ENCODE peak calls at places on chromosomes 6 and 20, in seven cellular contexts. M is GM12864, W is heart left ventricle, L is Calu3, T is prostate gland, Q is brain microvascular endothelial cell, H is left ventricle myocardium inferior. C is an unnamed sample.

GRCh38 chr20:32980131-32980941 is 23.9 kb downstream of the SUN5 start:
- DNase-seq in M (no peak), W (no peak), L (no peak), T (no peak), Q (no peak), H (no peak), C (no peak)

GRCh38 chr20:63309261-63310071 is 16.5 kb downstream of the COL20A1 start:
- DNase-seq in M (no peak), W (peak; percentile 50), L (peak; percentile 78), T (no peak), Q (no peak), H (peak; percentile 38), C (peak; percentile 76)

GRCh38 chr6:167721291-167721690 is 105.4 kb upstream of the AFDN start:
- DNase-seq in M (no peak), W (no peak), L (no peak), T (no peak), Q (no peak), H (no peak), C (no peak)

GRCh38 chr6:157954150-157955117 is 27.2 kb upstream of the SYNJ2 start:
- DNase-seq in M (no peak), W (no peak), L (peak; percentile 64), T (peak; percentile 64), Q (no peak), H (no peak), C (no peak)

GRCh38 chr6:50600280-50600679 is 113.0 kb upstream of the TFAP2D start:
- DNase-seq in M (no peak), W (no peak), L (no peak), T (no peak), Q (no peak), H (no peak), C (no peak)

GRCh38 chr6:39184906-39185580 is 44.2 kb downstream of the KCNK5 start:
- DNase-seq in M (no peak), W (no peak), L (peak; percentile 62), T (no peak), Q (no peak), H (no peak), C (no peak)

GRCh38 chr6:99467509-99468106 is 42.5 kb upstream of the PNISR start:
- DNase-seq in M (no peak), W (no peak), L (no peak), T (no peak), Q (no peak), H (no peak), C (peak; percentile 44)

GRCh38 chr6:78666764-78667163 is 200.6 kb upstream of the IRAK1BP1 start:
- DNase-seq in M (no peak), W (no peak), L (no peak), T (no peak), Q (no peak), H (no peak), C (no peak)

GRCh38 chr6:136969930-136970329 is 47.8 kb downstream of the SLC35D3 start:
- DNase-seq in M (no peak), W (no peak), L (no peak), T (no peak), Q (no peak), H (no peak), C (no peak)

GRCh38 chr6:109455502-109456282 is at the start of gene MICAL1:
- DNase-seq in M (peak; percentile 64), W (peak; percentile 77), L (peak; percentile 77), T (peak; percentile 41), Q (peak; percentile 38), H (peak; percentile 73), C (peak; percentile 86)

GRCh38 chr6:3261518-3261820 is 2.7 kb downstream of the PSMG4 start:
- DNase-seq in M (no peak), W (no peak), L (no peak), T (no peak), Q (no peak), H (no peak), C (no peak)

GRCh38 chr20:11553603-11554002 is 364.1 kb upstream of the BTBD3 start:
- DNase-seq in M (no peak), W (no peak), L (peak; percentile 6), T (no peak), Q (no peak), H (no peak), C (no peak)

GRCh38 chr20:21229163-21229562 is 74.0 kb upstream of the XRN2 start:
- DNase-seq in M (no peak), W (no peak), L (no peak), T (no peak), Q (no peak), H (no peak), C (no peak)

GRCh38 chr6:104705095-104705707 is 154.5 kb downstream of the HACE1 start:
- DNase-seq in M (no peak), W (peak; percentile 25), L (no peak), T (no peak), Q (peak; percentile 71), H (peak; percentile 22), C (no peak)

GRCh38 chr6:117613920-117614535 is 11.7 kb upstream of the GOPC start:
- DNase-seq in M (no peak), W (no peak), L (no peak), T (no peak), Q (no peak), H (no peak), C (no peak)

GRCh38 chr20:45592574-45593189 is 13.6 kb upstream of the WFDC8 start:
- DNase-seq in M (peak; percentile 29), W (no peak), L (peak; percentile 63), T (no peak), Q (peak; percentile 32), H (no peak), C (peak; percentile 37)
- TF ChIP-seq CTCF in M (peak; percentile 79), W (peak; percentile 38), L (peak; percentile 91), T (no peak), Q (peak; percentile 79), H (peak; percentile 50), C (peak; percentile 74)

GRCh38 chr6:31116661-31117385 is 2.2 kb downstream of the PSORS1C1 start:
- DNase-seq in M (no peak), W (peak; percentile 60), L (no peak), T (no peak), Q (peak; percentile 9), H (no peak), C (no peak)

GRCh38 chr6:31113861-31114539 is 600 bp upstream of the PSORS1C1 start:
- DNase-seq in M (no peak), W (no peak), L (no peak), T (no peak), Q (no peak), H (no peak), C (no peak)

GRCh38 chr6:31115941-31116560 is 1.5 kb downstream of the PSORS1C1 start:
- DNase-seq in M (no peak), W (no peak), L (no peak), T (no peak), Q (no peak), H (no peak), C (no peak)

GRCh38 chr6:31114540-31114876 is at the start of gene PSORS1C1:
- DNase-seq in M (no peak), W (peak; percentile 77), L (peak; percentile 90), T (peak; percentile 80), Q (peak; percentile 92), H (peak; percentile 89), C (no peak)

GRCh38 chr6:31114970-31115849 is 610 bp downstream of the PSORS1C1 start:
- DNase-seq in M (no peak), W (no peak), L (peak; percentile 73), T (peak; percentile 43), Q (peak; percentile 48), H (no peak), C (no peak)
- TF ChIP-seq CTCF in M (peak; percentile 16), W (peak; percentile 29), L (peak; percentile 47), T (no peak), Q (peak; percentile 63), H (peak; percentile 34), C (peak; percentile 12)

GRCh38 chr20:23115823-23116222 is 29.7 kb upstream of the CD93 start:
- DNase-seq in M (peak; percentile 16), W (no peak), L (no peak), T (no peak), Q (no peak), H (no peak), C (peak; percentile 56)

GRCh38 chr20:23112595-23112994 is 26.5 kb upstream of the CD93 start:
- DNase-seq in M (no peak), W (no peak), L (no peak), T (no peak), Q (no peak), H (no peak), C (no peak)

GRCh38 chr20:23114448-23114847 is 28.3 kb upstream of the CD93 start:
- DNase-seq in M (no peak), W (no peak), L (no peak), T (no peak), Q (no peak), H (no peak), C (no peak)

GRCh38 chr20:23111944-23112342 is 25.8 kb upstream of the CD93 start:
- DNase-seq in M (no peak), W (no peak), L (no peak), T (no peak), Q (no peak), H (no peak), C (no peak)

DNA sequence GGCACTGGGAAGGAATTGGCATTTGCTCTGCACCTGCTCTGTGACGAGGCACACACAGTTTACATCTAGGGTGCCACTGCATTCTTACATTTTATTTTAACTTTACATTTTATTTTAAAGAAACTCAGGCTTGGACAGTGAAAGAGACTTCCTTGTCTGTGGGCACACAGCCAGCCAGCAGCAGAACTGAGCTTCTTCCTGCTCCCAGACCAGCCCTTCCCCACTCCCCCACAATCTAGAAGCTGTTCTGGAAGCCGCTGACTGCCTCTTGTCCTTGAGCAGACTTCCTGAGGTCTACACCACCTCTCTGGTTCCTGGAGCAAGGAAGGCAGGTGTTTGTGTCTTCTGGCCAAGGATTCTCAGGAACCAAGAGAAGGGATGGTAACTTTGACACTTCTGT is 27.9 kb upstream of the CD93 start:
- DNase-seq in M (no peak), W (peak; percentile 71), L (no peak), T (no peak), Q (no peak), H (peak; percentile 69), C (no peak)
- TF ChIP-seq CTCF in M (no peak), W (no peak), L (no peak), T (no peak), Q (no peak), H (no peak), C (no peak)

GRCh38 chr20:43925786-43926185 is 11.1 kb downstream of the TOX2 start:
- DNase-seq in M (no peak), W (no peak), L (peak; percentile 46), T (no peak), Q (no peak), H (peak; percentile 30), C (no peak)

GRCh38 chr20:43923917-43924316 is 9.3 kb downstream of the TOX2 start:
- DNase-seq in M (no peak), W (no peak), L (no peak), T (no peak), Q (no peak), H (no peak), C (no peak)

GRCh38 chr20:43926691-43927090 is 12.0 kb downstream of the TOX2 start:
- DNase-seq in M (no peak), W (no peak), L (no peak), T (no peak), Q (no peak), H (no peak), C (no peak)

GRCh38 chr20:43926287-43926686 is 11.6 kb downstream of the TOX2 start:
- DNase-seq in M (no peak), W (no peak), L (no peak), T (no peak), Q (no peak), H (no peak), C (no peak)

DNA sequence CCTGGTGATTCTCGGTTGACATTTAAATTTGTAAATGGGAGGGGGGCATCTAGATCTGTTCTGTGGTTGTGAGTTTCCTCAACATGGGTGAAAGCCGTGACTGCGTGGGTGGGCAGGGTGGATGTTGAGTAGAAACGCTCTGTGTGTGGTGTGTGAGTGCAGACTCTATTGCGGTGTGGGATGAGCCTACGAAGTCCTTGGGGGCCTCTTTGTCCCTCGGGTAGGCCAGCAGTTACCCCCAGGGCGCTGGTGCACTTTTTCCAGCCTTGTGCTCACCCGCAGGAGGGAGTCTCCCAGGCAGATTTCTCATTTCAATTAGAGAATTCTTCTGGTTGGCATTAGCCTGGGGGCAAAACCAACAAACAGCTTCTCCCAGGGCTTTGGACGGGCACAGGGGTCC is 10.6 kb downstream of the TOX2 start:
- DNase-seq in M (peak; percentile 55), W (no peak), L (no peak), T (no peak), Q (no peak), H (no peak), C (no peak)
- TF ChIP-seq CTCF in M (no peak), W (no peak), L (no peak), T (no peak), Q (no peak), H (no peak), C (no peak)

C was measured in GM13977.